ENCODE peak calls at places on chromosome 10, in eight cellular contexts. S, G, L, N, J, F, E and A are unnamed samples. For H3K4me1, the result is how much of the 10 kb centered on the place peaks cover.

GRCh38 chr10:120308590-120308989 is 148.4 kb upstream of the PLPP4 start:
- DNase-seq in N (no peak), E (no peak), G (no peak), S (no peak), L (no peak), F (no peak), J (no peak), A (no peak)

GRCh38 chr10:78263521-78263988 is 229.9 kb downstream of the RPS24 start:
- DNase-seq in N (peak), F (no peak), G (no peak), J (peak), S (peak), E (no peak), L (no peak), A (no peak)

GRCh38 chr10:49377256-49377655 is 18.6 kb downstream of the DRGX start:
- DNase-seq in L (no peak), J (no peak), S (no peak), E (no peak), N (no peak), G (no peak), F (peak), A (no peak)

GRCh38 chr10:5945561-5946418 is 31.6 kb downstream of the IL15RA start:
- DNase-seq in N (no peak), S (peak), L (peak), J (peak), E (no peak), F (no peak), G (peak), A (no peak)

GRCh38 chr10:13448216-13448615 is 80.6 kb downstream of the BEND7 start:
- DNase-seq in J (no peak), L (no peak), G (no peak), S (peak), E (no peak), F (no peak), N (no peak), A (no peak)

GRCh38 chr10:49569031-49569765 is 30.3 kb upstream of the ERCC6 start:
- DNase-seq in S (peak), G (no peak), F (no peak), E (no peak), N (no peak), J (no peak), L (no peak), A (no peak)

GRCh38 chr10:116115797-116116196 is 157.2 kb downstream of the GFRA1 start:
- DNase-seq in F (no peak), J (no peak), S (no peak), G (no peak), E (no peak), L (no peak), N (no peak), A (no peak)

GRCh38 chr10:98314577-98315284 is 46.7 kb upstream of the LOXL4 start:
- DNase-seq in J (no peak), E (no peak), S (no peak), G (no peak), L (peak), F (no peak), N (no peak), A (no peak)

GRCh38 chr10:109411897-109412296 is 511.4 kb downstream of the XPNPEP1 start:
- DNase-seq in E (no peak), N (no peak), G (no peak), S (no peak), L (no peak), J (no peak), F (no peak), A (no peak)

GRCh38 chr10:21826725-21827124 is 176.8 kb downstream of the DNAJC1 start:
- DNase-seq in G (no peak), S (no peak), E (no peak), J (no peak), N (no peak), L (no peak), F (no peak), A (no peak)

DNA sequence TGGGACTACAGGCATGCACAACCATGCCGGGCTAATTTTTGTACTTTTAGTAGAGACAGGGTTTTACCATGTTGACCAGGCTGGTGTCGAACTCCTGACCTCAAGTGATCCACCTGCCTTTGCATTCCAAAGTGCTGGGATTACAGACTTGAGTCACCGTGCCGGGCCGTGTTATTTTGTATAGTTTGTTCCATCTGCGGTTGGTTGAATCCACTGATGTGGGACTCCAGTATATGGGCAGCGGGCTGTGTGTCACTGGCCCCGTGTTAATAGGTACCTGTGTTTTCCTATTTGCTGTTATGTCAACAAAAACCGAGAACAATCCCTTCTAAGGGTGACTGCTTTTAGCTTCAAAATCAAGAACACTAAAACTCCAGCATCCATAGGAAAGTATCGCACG is 297.6 kb upstream of the PITRM1 start:
- DNase-seq in F (no peak), G (no peak), J (no peak), L (no peak), N (no peak), S (no peak), E (no peak), A (no peak)
- H3K4me1 ChIP-seq in F (under half), G (half or more), J (half or more), L (under half), N (half or more), S (under half), E (under half), A (under half)

DNA sequence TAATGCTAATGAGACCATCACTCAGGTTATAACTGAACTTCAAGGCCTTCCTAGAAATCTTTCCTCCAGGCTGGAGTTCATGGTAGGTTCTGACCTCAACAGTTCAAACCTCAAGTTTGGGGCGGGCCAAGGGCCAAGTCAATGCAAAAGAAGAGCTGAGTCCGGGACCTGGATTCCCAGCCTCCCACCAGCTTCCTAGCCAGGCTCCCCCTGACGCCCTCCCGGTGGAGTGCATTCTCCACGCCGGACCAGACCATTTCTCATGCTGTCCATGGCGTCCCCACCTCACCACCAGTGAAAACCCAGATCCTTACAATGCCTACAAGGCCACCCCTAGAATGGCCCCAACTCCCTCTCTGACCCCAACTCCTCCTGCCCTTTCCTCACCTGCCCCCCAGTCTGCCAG is 834 bp upstream of the PDLIM1 start:
- DNase-seq in N (no peak), E (no peak), S (no peak), J (no peak), F (no peak), L (no peak), G (no peak), A (no peak)
- H3K4me3 ChIP-seq in N (peak), E (no peak), S (no peak), J (peak), F (no peak), L (no peak), G (peak), A (peak)

DNA sequence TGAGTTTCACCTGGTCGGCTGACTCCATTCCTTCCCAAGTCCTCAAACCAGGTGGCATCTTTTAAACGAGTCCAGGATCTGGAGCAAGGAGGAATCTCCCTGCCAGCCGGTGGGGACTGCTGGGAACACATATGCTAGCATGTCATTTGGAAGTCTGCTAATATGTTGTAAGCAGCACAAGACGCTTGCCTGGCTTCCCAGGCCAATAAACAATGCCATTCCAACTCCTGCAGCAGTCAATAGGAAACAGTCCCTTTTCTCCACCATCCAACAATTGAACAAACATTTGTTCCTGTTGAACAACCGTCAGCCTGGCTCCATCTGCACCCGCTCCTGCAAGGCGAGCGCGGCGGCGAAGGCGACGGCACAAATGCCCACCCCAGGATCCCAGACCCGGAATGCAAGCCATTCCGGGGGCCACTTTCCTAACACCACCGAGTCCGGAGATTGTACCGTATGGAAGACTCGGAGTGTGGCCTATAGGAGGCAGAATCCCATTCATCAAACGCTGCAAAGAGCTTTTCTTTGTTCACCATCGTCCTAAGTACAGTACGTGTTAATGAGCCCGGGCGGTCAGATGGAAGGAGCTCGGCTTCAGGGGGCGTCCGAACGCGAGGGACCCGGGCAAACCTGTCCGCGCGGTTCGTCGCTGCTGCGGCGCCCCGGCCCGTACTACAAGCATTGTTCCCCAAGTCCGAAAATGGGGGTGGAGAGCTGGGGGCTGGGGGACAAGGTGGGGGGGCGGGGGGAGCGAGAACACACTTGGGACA is 1.6 kb downstream of the FAM53B start:
- DNase-seq in J (no peak), E (peak), G (no peak), L (peak), F (peak), S (peak), N (peak), A (no peak)
- TF ChIP-seq CTCF in J (no peak), E (peak), G (peak), L (no peak), F (no peak), S (peak), N (peak), A (no peak)

DNA sequence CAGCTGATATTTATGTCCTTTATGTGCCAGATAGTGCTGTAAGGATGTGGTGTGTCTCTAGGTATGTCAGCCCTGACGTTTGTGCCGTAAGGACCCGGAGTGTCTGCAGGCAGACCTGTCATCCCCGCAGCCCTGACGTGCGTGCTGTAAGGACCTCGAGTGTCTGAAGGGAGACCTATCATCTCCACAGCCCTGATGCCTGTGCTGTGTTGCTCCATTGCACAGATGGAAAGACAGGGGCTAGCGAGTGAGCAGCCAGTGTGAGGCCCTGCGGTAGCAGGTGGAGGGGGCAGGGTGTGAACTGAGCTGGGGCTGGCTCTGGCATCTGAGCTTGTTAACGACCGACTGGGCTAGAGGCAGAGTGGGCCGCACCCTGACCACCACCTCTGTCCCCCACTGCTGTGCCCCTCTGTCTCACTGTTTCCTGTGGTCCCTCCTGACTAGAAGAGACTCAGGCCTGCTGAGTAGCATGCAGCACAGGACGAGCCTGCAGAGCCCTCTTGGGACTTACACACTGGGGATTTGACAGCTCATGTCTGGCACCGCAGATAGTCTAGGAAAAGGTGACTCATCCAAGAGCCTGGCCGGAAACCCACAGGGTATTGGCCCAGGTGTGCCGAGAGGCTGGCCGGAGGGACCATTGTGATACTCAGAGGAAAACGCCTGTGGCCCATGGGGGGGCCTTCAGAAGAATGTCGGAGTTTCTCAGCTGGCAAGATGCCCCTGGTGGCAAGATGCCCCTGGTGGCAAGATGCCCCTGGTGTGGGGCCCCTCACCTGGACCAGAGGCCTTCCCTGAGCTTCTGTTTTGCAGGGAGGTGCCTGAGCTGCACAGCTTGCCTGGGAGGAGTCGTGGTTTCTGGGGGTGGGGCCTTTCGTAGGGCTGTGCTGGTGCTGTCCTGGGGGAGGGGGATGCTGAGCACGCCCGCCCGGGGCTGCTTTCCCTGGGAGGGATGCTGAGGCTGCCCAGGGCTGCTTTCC is 34.3 kb downstream of the INPP5A start:
- DNase-seq in N (peak), J (no peak), E (peak), L (peak), S (peak), F (peak), G (no peak), A (no peak)
- H3K4me1 ChIP-seq in N (under half), J (under half), E (under half), L (under half), S (under half), F (under half), G (half or more), A (under half)

GRCh38 chr10:63455507-63455906 is 10.3 kb downstream of the JMJD1C start:
- DNase-seq in G (no peak), N (no peak), L (no peak), E (no peak), F (no peak), J (no peak), S (no peak), A (no peak)
- H3K4me3 ChIP-seq in G (no peak), N (no peak), L (no peak), E (no peak), F (no peak), J (no peak), S (no peak), A (no peak)

GRCh38 chr10:92538231-92538958 is 35.5 kb downstream of the IDE start:
- DNase-seq in G (no peak), E (no peak), N (no peak), F (no peak), J (no peak), L (no peak), S (no peak), A (no peak)
- TF ChIP-seq CTCF in G (no peak), E (no peak), N (no peak), F (no peak), J (no peak), L (no peak), S (no peak), A (no peak)

GRCh38 chr10:132658546-132659205 is 121.1 kb downstream of the INPP5A start:
- DNase-seq in E (no peak), L (no peak), N (no peak), J (no peak), F (no peak), S (no peak), G (peak), A (no peak)

GRCh38 chr10:132657127-132657706 is 119.6 kb downstream of the INPP5A start:
- DNase-seq in G (peak), E (no peak), J (no peak), S (no peak), F (no peak), N (no peak), L (no peak), A (no peak)

GRCh38 chr10:132657737-132658136 is 120.2 kb downstream of the INPP5A start:
- DNase-seq in N (no peak), J (no peak), G (peak), S (no peak), L (no peak), E (no peak), F (no peak), A (no peak)

GRCh38 chr10:132660385-132660784 is 122.8 kb downstream of the INPP5A start:
- DNase-seq in N (no peak), G (no peak), J (no peak), E (no peak), S (no peak), L (no peak), F (no peak), A (no peak)

DNA sequence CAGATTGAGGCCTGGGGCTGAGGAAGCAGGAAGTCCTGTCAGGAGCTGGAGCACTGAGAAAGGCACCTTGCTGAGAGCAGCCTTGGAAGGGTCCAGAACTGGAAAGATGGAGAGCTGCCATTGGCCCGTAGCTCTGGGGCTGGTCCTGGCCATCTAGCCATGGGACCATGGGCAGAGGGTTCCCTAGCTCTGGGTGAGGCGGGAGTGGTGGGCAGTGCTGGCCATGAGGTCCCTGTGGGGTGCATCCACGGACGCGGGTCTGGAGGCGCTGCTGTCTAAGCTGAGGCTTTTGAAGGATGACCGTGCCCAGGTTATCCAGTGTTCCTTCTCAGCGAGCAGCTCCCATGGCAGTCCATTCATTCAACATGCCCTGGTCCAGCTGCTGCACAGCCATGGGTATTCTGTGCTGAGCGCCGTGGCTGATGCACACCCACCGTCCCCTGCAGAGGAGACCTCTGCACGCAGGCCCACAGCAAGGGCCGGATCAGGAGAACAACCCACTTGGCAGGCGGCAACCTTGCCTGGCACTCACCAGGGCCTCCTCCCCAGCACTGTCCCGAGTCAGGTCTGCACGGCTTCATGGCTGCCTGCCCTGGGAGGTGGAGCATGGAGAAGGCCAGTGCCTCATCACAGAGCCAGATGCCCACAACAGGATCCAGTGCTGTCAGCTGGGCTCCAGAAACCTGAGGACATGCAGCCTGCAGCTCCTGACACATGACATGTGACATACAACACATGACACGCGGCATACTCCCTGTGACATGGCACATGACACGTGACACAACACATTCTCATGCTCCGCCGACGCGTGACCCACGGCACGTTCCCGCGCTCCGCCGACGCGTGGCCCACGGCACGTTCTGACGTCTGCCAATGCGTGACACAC is 121.9 kb downstream of the INPP5A start:
- DNase-seq in S (no peak), F (no peak), E (no peak), J (no peak), L (no peak), N (no peak), G (no peak), A (no peak)
- H3K4me1 ChIP-seq in S (under half), F (under half), E (under half), J (under half), L (under half), N (under half), G (under half), A (under half)

GRCh38 chr10:43140414-43140813 is 2.2 kb downstream of the CSGALNACT2 start:
- DNase-seq in F (no peak), J (no peak), N (peak), G (no peak), S (peak), E (no peak), L (no peak), A (no peak)
- H3K4me3 ChIP-seq in F (peak), J (peak), N (peak), G (peak), S (peak), E (no peak), L (no peak), A (peak)

GRCh38 chr10:89959433-89960110 is 258.2 kb downstream of the KIF20B start:
- DNase-seq in S (no peak), J (no peak), N (no peak), L (no peak), E (no peak), F (no peak), G (no peak), A (no peak)

GRCh38 chr10:89952314-89952713 is 250.9 kb downstream of the KIF20B start:
- DNase-seq in S (no peak), L (no peak), J (no peak), F (no peak), G (no peak), N (no peak), E (no peak), A (no peak)

GRCh38 chr10:89954787-89955566 is 253.6 kb downstream of the KIF20B start:
- DNase-seq in J (no peak), G (no peak), N (no peak), L (no peak), E (no peak), F (no peak), S (no peak), A (no peak)
- TF ChIP-seq CTCF in J (peak), G (peak), N (peak), L (peak), E (peak), F (no peak), S (peak), A (peak)